ENCODE peak calls at places on chromosome 20, in seven cellular contexts. F is uterus, P is ovary, O is sigmoid colon, Z is endodermal cell, G is left lung, S is endothelial cell of umbilical vein. R is an unnamed sample.

GRCh38 chr20:40652426-40652825 is 36.6 kb downstream of the MAFB start:
- DNase-seq in F (no peak), P (no peak), O (no peak), Z (no peak), G (no peak), S (no peak), R (no peak)

GRCh38 chr20:3420211-3420707 is 12.8 kb upstream of the DNAAF9 start:
- DNase-seq in F (no peak), P (no peak), O (peak; percentile 77), Z (no peak), G (no peak), S (no peak), R (peak; percentile 14)

GRCh38 chr20:14817121-14817520 is 479.7 kb upstream of the FLRT3 start:
- DNase-seq in F (no peak), P (no peak), O (no peak), Z (no peak), G (no peak), S (no peak), R (no peak)

GRCh38 chr20:19713851-19714716 is 44.0 kb upstream of the RIN2 start:
- DNase-seq in F (no peak), P (no peak), O (no peak), Z (no peak), G (no peak), S (no peak), R (no peak)

GRCh38 chr20:56091635-56092180 is 86.4 kb upstream of the CBLN4 start:
- DNase-seq in F (no peak), P (no peak), O (no peak), Z (no peak), G (no peak), S (no peak), R (no peak)

GRCh38 chr20:5522422-5522821 is 205.7 kb upstream of the PROKR2 start:
- DNase-seq in F (no peak), P (no peak), O (no peak), Z (no peak), G (no peak), S (no peak), R (no peak)

GRCh38 chr20:39850821-39851330 is 838.2 kb downstream of the MAFB start:
- DNase-seq in F (no peak), P (no peak), O (no peak), Z (peak; percentile 61), G (no peak), S (no peak), R (no peak)

GRCh38 chr20:13877789-13878188 is 93.0 kb downstream of the NDUFAF5 start:
- DNase-seq in F (no peak), P (no peak), O (peak; percentile 74), Z (no peak), G (no peak), S (no peak), R (no peak)

GRCh38 chr20:4613718-4614620 is 107.7 kb upstream of the PRND start:
- DNase-seq in F (no peak), P (peak; percentile 31), O (no peak), Z (peak; percentile 84), G (no peak), S (peak; percentile 69), R (peak; percentile 58)

GRCh38 chr20:51162015-51162414 is 139.1 kb upstream of the KCNG1 start:
- DNase-seq in F (no peak), P (no peak), O (no peak), Z (no peak), G (no peak), S (no peak), R (no peak)

GRCh38 chr20:23112595-23112994 is 26.5 kb upstream of the CD93 start:
- DNase-seq in F (no peak), P (no peak), O (no peak), Z (no peak), G (no peak), S (no peak), R (no peak)

GRCh38 chr20:22411568-22412450 is 172.6 kb downstream of the FOXA2 start:
- DNase-seq in F (peak; percentile 57), P (peak; percentile 34), O (peak; percentile 69), Z (no peak), G (no peak), S (no peak), R (no peak)

GRCh38 chr20:3796477-3797225 is 541 bp downstream of the CDC25B start:
- DNase-seq in F (no peak), P (no peak), O (no peak), Z (no peak), G (no peak), S (no peak), R (no peak)

GRCh38 chr20:23515250-23515939 is 24.5 kb downstream of the CST8 start:
- DNase-seq in F (no peak), P (no peak), O (no peak), Z (no peak), G (no peak), S (no peak), R (no peak)

GRCh38 chr20:53028337-53029007 is 56.3 kb downstream of the TSHZ2 start:
- DNase-seq in F (no peak), P (no peak), O (no peak), Z (no peak), G (no peak), S (no peak), R (no peak)

GRCh38 chr20:51221791-51222408 is 199.0 kb upstream of the KCNG1 start:
- DNase-seq in F (no peak), P (no peak), O (no peak), Z (peak; percentile 91), G (no peak), S (peak; percentile 38), R (no peak)

GRCh38 chr20:44153636-44154043 is 33.3 kb downstream of the JPH2 start:
- DNase-seq in F (peak; percentile 66), P (no peak), O (peak; percentile 50), Z (no peak), G (no peak), S (no peak), R (no peak)

GRCh38 chr20:32625996-32626395 is 40.9 kb upstream of the NOL4L start:
- DNase-seq in F (no peak), P (no peak), O (no peak), Z (no peak), G (no peak), S (no peak), R (no peak)

GRCh38 chr20:32628960-32629530 is 43.9 kb upstream of the NOL4L start:
- DNase-seq in F (no peak), P (no peak), O (no peak), Z (no peak), G (no peak), S (no peak), R (no peak)

GRCh38 chr20:32626859-32627636 is 41.9 kb upstream of the NOL4L start:
- DNase-seq in F (no peak), P (no peak), O (no peak), Z (no peak), G (no peak), S (no peak), R (no peak)

GRCh38 chr20:32624687-32625345 is 39.7 kb upstream of the NOL4L start:
- DNase-seq in F (no peak), P (no peak), O (no peak), Z (no peak), G (no peak), S (no peak), R (no peak)

DNA sequence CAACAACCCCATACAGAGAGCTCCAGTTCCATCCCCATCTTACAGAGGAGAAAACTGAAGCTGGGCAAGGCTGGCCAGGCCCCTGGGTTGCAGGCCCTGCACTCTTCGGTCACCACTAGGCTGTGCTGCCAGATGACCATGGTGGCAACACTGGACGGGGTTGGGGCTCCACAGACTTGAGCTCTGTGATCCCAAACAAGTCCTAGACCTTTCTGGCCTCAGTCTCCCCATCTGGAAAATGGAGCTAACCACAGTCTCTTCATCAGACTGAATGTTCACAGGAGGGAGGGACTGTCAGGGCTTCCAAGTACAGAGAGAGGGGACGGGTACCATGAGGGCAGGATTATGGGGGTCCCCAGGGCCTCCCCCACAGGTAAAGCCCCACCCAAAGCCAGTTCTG is 41.3 kb upstream of the NOL4L start:
- DNase-seq in F (no peak), P (no peak), O (no peak), Z (no peak), G (no peak), S (no peak), R (no peak)
- H3K4me1 ChIP-seq in F (no peaks in the 10 kb centered on the region), P (peaks cover 6% of the 10 kb centered on the region), O (peaks cover 14% of the 10 kb centered on the region), Z (peaks cover 7% of the 10 kb centered on the region), G (peaks cover 10% of the 10 kb centered on the region), S (no peaks in the 10 kb centered on the region), R (peaks cover 26% of the 10 kb centered on the region)

DNA sequence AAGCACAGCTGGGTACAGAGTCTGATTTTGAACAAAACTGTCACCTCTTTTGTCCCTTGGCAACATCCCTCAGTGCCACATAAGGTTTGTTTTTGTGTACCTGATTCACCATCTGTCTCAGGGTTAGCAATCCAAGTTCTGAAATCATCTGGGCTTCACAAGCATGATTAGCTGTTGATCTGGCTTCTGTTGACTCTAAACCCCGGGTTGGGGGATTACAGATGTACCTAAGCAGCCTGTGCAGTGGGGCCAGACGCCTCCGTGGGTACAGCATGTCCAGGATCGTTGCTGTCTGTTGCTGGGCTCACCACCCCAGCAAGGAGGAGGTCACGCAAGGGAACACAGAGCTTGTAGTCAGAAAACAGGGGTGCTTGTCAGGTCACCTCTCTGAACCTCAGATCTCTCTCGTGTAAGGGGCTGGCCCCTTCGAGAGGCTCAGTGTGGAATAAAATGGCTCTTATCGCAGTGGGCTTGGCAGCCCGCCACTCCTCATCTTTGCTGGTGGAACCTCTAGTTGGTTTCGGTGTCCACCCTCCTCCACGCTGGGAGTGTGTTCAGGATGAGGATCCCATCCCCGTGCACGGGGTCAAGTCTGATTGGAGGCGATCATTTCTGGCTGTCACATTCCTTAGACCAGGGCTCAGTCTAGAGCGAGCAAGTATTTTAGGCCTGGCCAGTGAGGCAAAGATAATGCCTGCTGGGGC is 39.1 kb upstream of the ZNF831 start:
- DNase-seq in F (no peak), P (no peak), O (no peak), Z (no peak), G (no peak), S (no peak), R (no peak)
- H3K4me1 ChIP-seq in F (no peaks in the 10 kb centered on the region), P (no peaks in the 10 kb centered on the region), O (no peaks in the 10 kb centered on the region), Z (peaks cover 3% of the 10 kb centered on the region), G (peaks cover 21% of the 10 kb centered on the region), S (no peaks in the 10 kb centered on the region), R (peaks cover 56% of the 10 kb centered on the region)

DNA sequence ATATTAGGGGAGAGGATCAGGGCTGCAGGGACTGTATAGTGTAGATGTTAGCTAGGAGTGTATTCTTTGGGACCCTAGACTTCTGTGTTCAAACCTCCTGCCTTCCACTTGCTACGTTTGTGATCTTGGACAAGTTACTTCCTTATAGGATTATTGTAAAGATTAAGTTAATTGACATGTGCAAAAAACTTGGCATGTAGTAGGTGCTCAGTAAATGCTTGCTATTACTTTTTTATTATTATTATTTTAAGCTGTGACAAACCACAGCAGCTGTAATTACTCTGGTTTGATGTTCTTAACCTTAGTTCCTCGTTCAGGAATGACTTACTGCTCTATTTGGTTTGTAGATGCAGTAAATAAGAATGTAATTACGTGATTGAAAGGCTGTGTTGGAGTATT is 3.2 kb downstream of the ARFGEF2 start:
- DNase-seq in F (no peak), P (no peak), O (no peak), Z (no peak), G (no peak), S (no peak), R (no peak)
- H3K4me1 ChIP-seq in F (peaks cover 1% of the 10 kb centered on the region), P (peaks cover 7% of the 10 kb centered on the region), O (peaks cover 61% of the 10 kb centered on the region), Z (peaks cover 10% of the 10 kb centered on the region), G (peaks cover 68% of the 10 kb centered on the region), S (peaks cover 51% of the 10 kb centered on the region), R (peaks cover 28% of the 10 kb centered on the region)

DNA sequence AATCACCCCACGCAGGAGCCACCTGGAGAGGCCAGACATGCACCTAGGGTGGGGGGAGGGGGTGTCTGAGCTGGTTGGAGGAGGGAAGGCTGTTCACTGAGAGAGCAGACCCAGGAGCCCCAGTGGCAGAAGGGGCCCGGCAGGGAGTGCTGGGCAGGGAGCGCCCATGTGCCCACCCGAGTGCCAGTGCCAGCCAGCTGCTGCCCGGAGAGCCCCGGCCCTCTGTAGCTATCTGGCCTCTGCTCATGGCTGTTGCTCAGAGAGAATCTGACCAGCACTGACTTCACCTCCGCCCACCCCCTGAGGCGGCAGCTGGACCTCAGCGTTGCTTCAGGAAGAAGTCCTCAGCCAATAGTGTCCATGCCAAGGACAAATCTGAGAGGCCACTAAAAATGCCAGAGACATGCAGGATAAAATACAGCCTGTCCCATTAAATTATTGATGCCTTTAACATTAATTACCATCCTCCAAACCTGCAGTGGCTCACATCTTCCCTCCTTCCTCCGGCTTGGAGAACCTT is 22.8 kb downstream of the SLC17A9 start:
- DNase-seq in F (no peak), P (no peak), O (no peak), Z (no peak), G (no peak), S (no peak), R (no peak)
- H3K4me1 ChIP-seq in F (no peaks in the 10 kb centered on the region), P (peaks cover 5% of the 10 kb centered on the region), O (peaks cover 11% of the 10 kb centered on the region), Z (no peaks in the 10 kb centered on the region), G (peaks cover 8% of the 10 kb centered on the region), S (no peaks in the 10 kb centered on the region), R (peaks cover 46% of the 10 kb centered on the region)